ENCODE peak calls at places on chromosomes 7 and 10, in five cellular contexts. One of them, this sample, is unnamed.

GRCh38 chr7:129376076-129376777 is 58.0 kb upstream of the STRIP2 start:
- DNase-seq in transverse colon: peak
- DNase-seq in suprapubic skin: no peak
- DNase-seq in K562: peak
- DNase-seq in prostate gland: peak
- DNase-seq in this sample: no peak

GRCh38 chr10:79179404-79180309 is 110.9 kb downstream of the ZMIZ1 start:
- DNase-seq in transverse colon: no peak
- DNase-seq in suprapubic skin: no peak
- DNase-seq in K562: peak
- DNase-seq in prostate gland: no peak
- DNase-seq in this sample: no peak

GRCh38 chr7:138097064-138097741 is 20.9 kb downstream of the AKR1D1 start:
- DNase-seq in transverse colon: peak
- DNase-seq in suprapubic skin: no peak
- DNase-seq in K562: peak
- DNase-seq in prostate gland: no peak
- DNase-seq in this sample: no peak

GRCh38 chr7:7251742-7252141 is 69.4 kb downstream of the C1GALT1 start:
- DNase-seq in transverse colon: no peak
- DNase-seq in suprapubic skin: no peak
- DNase-seq in K562: no peak
- DNase-seq in prostate gland: no peak
- DNase-seq in this sample: no peak

GRCh38 chr10:128031216-128031615 is 95.0 kb downstream of the MKI67 start:
- DNase-seq in transverse colon: no peak
- DNase-seq in suprapubic skin: peak
- DNase-seq in K562: no peak
- DNase-seq in prostate gland: no peak
- DNase-seq in this sample: no peak

GRCh38 chr10:96448021-96448457 is 65.7 kb downstream of the TLL2 start:
- DNase-seq in transverse colon: peak
- DNase-seq in suprapubic skin: no peak
- DNase-seq in K562: no peak
- DNase-seq in prostate gland: no peak
- DNase-seq in this sample: no peak

GRCh38 chr7:41567350-41568114 is 135.4 kb downstream of the INHBA start:
- DNase-seq in transverse colon: no peak
- DNase-seq in suprapubic skin: no peak
- DNase-seq in K562: no peak
- DNase-seq in prostate gland: no peak
- DNase-seq in this sample: no peak

GRCh38 chr10:76149182-76149581 is 717.8 kb downstream of the LRMDA start:
- DNase-seq in transverse colon: no peak
- DNase-seq in suprapubic skin: no peak
- DNase-seq in K562: no peak
- DNase-seq in prostate gland: no peak
- DNase-seq in this sample: no peak

GRCh38 chr7:20219446-20220292 is 2.5 kb upstream of the MACC1 start:
- DNase-seq in transverse colon: peak
- DNase-seq in suprapubic skin: peak
- DNase-seq in K562: peak
- DNase-seq in prostate gland: no peak
- DNase-seq in this sample: no peak

GRCh38 chr10:120586471-120586872 is 129.4 kb downstream of the PLPP4 start:
- DNase-seq in transverse colon: no peak
- DNase-seq in suprapubic skin: no peak
- DNase-seq in K562: no peak
- DNase-seq in prostate gland: no peak
- DNase-seq in this sample: no peak

GRCh38 chr10:34433241-34434076 is 381.6 kb downstream of the PARD3 start:
- DNase-seq in transverse colon: no peak
- DNase-seq in suprapubic skin: no peak
- DNase-seq in K562: no peak
- DNase-seq in prostate gland: no peak
- DNase-seq in this sample: peak

GRCh38 chr7:48045205-48045765 is 9.9 kb downstream of the C7orf57 start:
- DNase-seq in transverse colon: no peak
- DNase-seq in suprapubic skin: no peak
- DNase-seq in K562: no peak
- DNase-seq in prostate gland: no peak
- DNase-seq in this sample: no peak

GRCh38 chr10:21194510-21194993 is 297.4 kb upstream of the NEBL start:
- DNase-seq in transverse colon: peak
- DNase-seq in suprapubic skin: no peak
- DNase-seq in K562: no peak
- DNase-seq in prostate gland: peak
- DNase-seq in this sample: no peak

GRCh38 chr7:35254496-35255416 is 856 bp upstream of the TBX20 start:
- DNase-seq in transverse colon: no peak
- DNase-seq in suprapubic skin: no peak
- DNase-seq in K562: no peak
- DNase-seq in prostate gland: no peak
- DNase-seq in this sample: no peak

GRCh38 chr10:32437334-32437733 is 8.6 kb upstream of the CCDC7 start:
- DNase-seq in transverse colon: no peak
- DNase-seq in suprapubic skin: no peak
- DNase-seq in K562: no peak
- DNase-seq in prostate gland: no peak
- DNase-seq in this sample: no peak

GRCh38 chr10:123563994-123564393 is 102.2 kb upstream of the GPR26 start:
- DNase-seq in transverse colon: no peak
- DNase-seq in suprapubic skin: peak
- DNase-seq in K562: no peak
- DNase-seq in prostate gland: no peak
- DNase-seq in this sample: no peak

GRCh38 chr7:44724276-44724675 is 24.4 kb upstream of the ZMIZ2 start:
- DNase-seq in transverse colon: no peak
- DNase-seq in suprapubic skin: no peak
- DNase-seq in K562: no peak
- DNase-seq in prostate gland: no peak
- DNase-seq in this sample: no peak

GRCh38 chr10:118868618-118869017 is 113.8 kb upstream of the CACUL1 start:
- DNase-seq in transverse colon: no peak
- DNase-seq in suprapubic skin: no peak
- DNase-seq in K562: no peak
- DNase-seq in prostate gland: no peak
- DNase-seq in this sample: no peak

GRCh38 chr10:25112016-25112415 is 62.8 kb upstream of the GPR158 start:
- DNase-seq in transverse colon: no peak
- DNase-seq in suprapubic skin: no peak
- DNase-seq in K562: no peak
- DNase-seq in prostate gland: no peak
- DNase-seq in this sample: no peak

GRCh38 chr10:101580486-101581399 is 7.3 kb downstream of the POLL start:
- DNase-seq in transverse colon: no peak
- DNase-seq in suprapubic skin: no peak
- DNase-seq in K562: no peak
- DNase-seq in prostate gland: no peak
- DNase-seq in this sample: no peak

GRCh38 chr7:27164381-27165088 is 802 bp downstream of the HOXA9 start:
- DNase-seq in transverse colon: no peak
- DNase-seq in suprapubic skin: peak
- DNase-seq in K562: no peak
- DNase-seq in prostate gland: peak
- DNase-seq in this sample: no peak

GRCh38 chr7:111528331-111528730 is 34.0 kb downstream of the IMMP2L start:
- DNase-seq in transverse colon: no peak
- DNase-seq in suprapubic skin: no peak
- DNase-seq in K562: no peak
- DNase-seq in prostate gland: no peak
- DNase-seq in this sample: no peak
- TF ChIP-seq POLR2AphosphoS5 in transverse colon: no peak
- TF ChIP-seq POLR2AphosphoS5 in suprapubic skin: no peak
- TF ChIP-seq POLR2AphosphoS5 in K562: no peak
- TF ChIP-seq POLR2AphosphoS5 in prostate gland: no peak
- TF ChIP-seq POLR2AphosphoS5 in this sample: no peak

DNA sequence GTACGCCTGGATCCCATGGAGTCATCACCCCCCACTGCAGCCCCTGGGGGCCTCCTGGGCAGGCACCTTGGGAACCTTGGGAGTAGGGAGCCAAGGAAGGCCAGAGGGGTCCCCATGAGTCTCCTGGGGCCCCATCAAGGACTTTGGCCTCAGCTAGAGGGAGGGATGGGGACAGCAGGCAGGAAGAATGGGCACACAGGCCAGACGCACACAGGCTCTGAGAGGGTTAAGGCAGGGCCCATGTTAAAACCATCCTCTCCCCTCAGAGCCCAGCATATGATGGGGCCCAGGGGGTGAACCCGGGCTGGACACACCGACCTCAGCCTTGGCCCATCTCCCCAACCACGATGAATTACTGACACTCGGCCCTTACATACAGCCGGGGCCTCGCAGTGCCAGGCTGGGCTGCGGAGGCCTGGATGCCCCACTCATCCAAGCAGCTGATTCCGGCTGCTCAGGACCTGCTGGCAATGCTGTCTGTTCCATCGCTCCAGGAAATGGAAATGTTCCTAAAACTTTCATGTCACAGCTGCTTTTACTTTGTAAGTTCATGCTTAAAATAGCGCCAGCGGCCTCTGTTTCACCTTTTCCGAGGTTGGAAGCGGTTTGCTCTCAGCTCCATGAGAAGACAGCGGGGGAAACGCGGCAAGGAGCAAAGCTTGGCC is 17.3 kb upstream of the INPP5A start:
- DNase-seq in transverse colon: peak
- DNase-seq in suprapubic skin: peak
- DNase-seq in K562: no peak
- DNase-seq in prostate gland: no peak
- DNase-seq in this sample: no peak
- TF ChIP-seq POLR2AphosphoS5 in transverse colon: no peak
- TF ChIP-seq POLR2AphosphoS5 in suprapubic skin: no peak
- TF ChIP-seq POLR2AphosphoS5 in K562: no peak
- TF ChIP-seq POLR2AphosphoS5 in prostate gland: peak
- TF ChIP-seq POLR2AphosphoS5 in this sample: no peak

DNA sequence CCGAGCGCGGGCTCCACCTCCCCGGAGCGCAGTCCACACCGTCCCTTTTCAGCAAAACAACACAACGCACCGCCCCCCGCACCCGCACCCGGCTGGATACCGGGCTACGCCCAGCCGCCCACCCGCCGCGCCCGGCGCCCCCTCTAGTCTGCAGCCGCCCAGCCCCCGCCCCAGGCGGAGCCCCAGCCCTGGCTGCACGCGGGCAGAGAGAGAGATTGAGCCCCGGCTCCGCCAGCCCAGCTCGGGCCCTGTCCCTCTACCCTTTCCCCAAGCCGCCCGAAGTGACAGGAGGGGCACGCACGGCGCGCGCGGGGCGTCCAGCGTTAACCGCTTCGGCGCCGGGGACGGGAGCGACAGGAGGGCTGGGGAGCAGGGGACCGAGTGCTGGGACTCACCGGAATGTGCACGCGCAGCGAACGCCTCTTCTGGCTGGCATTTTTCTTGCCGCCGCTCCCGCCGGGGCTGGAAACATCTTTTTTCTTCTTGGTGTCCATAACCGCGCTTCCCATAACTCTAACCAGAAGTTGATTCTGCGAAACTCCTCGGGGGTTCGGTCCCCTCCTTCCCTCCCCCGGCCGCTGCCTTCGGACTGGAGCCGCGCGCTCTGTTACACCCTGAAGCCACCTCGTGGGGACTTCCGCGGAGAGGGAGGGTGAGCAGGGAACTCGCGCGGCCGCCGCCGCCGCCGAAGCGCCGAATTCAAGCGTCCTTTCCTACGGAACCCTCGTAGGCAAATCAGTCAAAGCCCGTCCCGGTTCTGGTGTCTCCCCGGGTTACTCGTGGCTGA is 610 bp downstream of the PRKAG2 start:
- DNase-seq in transverse colon: peak
- DNase-seq in suprapubic skin: peak
- DNase-seq in K562: peak
- DNase-seq in prostate gland: peak
- DNase-seq in this sample: no peak
- TF ChIP-seq POLR2AphosphoS5 in transverse colon: peak
- TF ChIP-seq POLR2AphosphoS5 in suprapubic skin: no peak
- TF ChIP-seq POLR2AphosphoS5 in K562: no peak
- TF ChIP-seq POLR2AphosphoS5 in prostate gland: no peak
- TF ChIP-seq POLR2AphosphoS5 in this sample: peak

DNA sequence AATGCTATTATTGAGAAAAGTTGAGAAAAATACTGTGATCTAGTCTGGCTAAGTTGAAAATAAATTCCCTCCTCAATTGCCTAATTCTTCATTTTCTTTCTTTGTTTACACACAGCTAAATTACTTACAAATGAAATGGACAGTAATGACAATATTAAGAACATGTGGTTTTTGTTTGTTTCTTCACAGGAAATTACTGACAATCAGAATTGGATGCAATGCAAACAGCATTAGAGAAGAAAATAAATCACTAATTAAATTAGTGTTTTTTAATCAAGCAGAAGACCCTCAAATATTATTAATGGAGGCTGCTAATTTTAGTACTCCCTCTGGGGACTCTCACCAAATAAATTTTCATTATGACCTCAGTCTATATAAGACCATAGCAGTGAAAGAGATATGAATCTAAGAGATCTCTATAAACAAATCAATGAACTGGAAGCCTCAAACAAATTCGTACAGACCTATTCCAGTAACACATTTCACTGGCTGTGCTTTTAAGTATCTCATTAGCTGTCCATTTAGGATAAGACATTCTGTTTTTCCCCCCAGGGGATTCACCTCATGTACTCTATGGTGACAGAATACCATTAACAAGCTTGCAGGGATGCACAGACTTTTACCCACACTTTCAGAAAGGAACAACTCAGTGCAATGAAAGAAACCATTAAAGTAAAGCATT is 202.0 kb upstream of the DGKB start:
- DNase-seq in transverse colon: no peak
- DNase-seq in suprapubic skin: no peak
- DNase-seq in K562: no peak
- DNase-seq in prostate gland: no peak
- DNase-seq in this sample: no peak
- TF ChIP-seq POLR2AphosphoS5 in transverse colon: no peak
- TF ChIP-seq POLR2AphosphoS5 in suprapubic skin: no peak
- TF ChIP-seq POLR2AphosphoS5 in K562: no peak
- TF ChIP-seq POLR2AphosphoS5 in prostate gland: no peak
- TF ChIP-seq POLR2AphosphoS5 in this sample: no peak

GRCh38 chr7:140673063-140673769 is 471 bp downstream of the ADCK2 start:
- DNase-seq in transverse colon: peak
- DNase-seq in suprapubic skin: peak
- DNase-seq in K562: peak
- DNase-seq in prostate gland: peak
- DNase-seq in this sample: no peak
- TF ChIP-seq POLR2AphosphoS5 in transverse colon: peak
- TF ChIP-seq POLR2AphosphoS5 in suprapubic skin: no peak
- TF ChIP-seq POLR2AphosphoS5 in K562: no peak
- TF ChIP-seq POLR2AphosphoS5 in prostate gland: no peak
- TF ChIP-seq POLR2AphosphoS5 in this sample: peak